ENCODE peak calls at places on chromosomes 11 and 22, in ten cellular contexts. A is NAMALWA; Z is HEK293T; K is NK-92 treated with Interleukin-12 subunit alpha and Interleukin-12 subunit beta, amount 100 ng/mL, for 24 hours; V is spleen; E is myocyte; M is islet precursor cell; W is activated CD4-positive, alpha-beta T cell treated with anti-CD3 and anti-CD28 coated beads, Interleukin-2, amount 10 ng/mL, durations not matched to agents 24 days and 14 days; X is stimulated activated CD4-positive, alpha-beta T cell treated with anti-CD3 and anti-CD28 coated beads, Interleukin-2, amount 100 ng/mL, for 48 hours; O is midbrain. U is an unnamed sample.

GRCh38 chr11:93573184-93573583 is 30.0 kb upstream of the SMCO4 start:
- DNase-seq in A (no peak), Z (no peak), K (peak; percentile 24), V (no peak), E (no peak), M (no peak), W (no peak), X (no peak), O (no peak), U (no peak)

GRCh38 chr22:22464541-22465054 is 43.9 kb downstream of the ZNF280B start:
- DNase-seq in A (no peak), Z (no peak), K (no peak), V (no peak), E (no peak), M (no peak), W (no peak), X (no peak), O (no peak), U (no peak)

GRCh38 chr11:104163100-104164027 is 583 bp downstream of the PDGFD start:
- DNase-seq in A (peak; percentile 61), Z (no peak), K (peak; percentile 13), V (peak; percentile 56), E (no peak), M (peak; percentile 63), W (no peak), X (no peak), O (no peak), U (no peak)

GRCh38 chr11:35413568-35413967 is 5.8 kb downstream of the SLC1A2 start:
- DNase-seq in A (no peak), Z (no peak), K (no peak), V (no peak), E (peak; percentile 14), M (no peak), W (no peak), X (no peak), O (no peak), U (no peak)

GRCh38 chr11:113278481-113278880 is 35.9 kb upstream of the TTC12 start:
- DNase-seq in A (no peak), Z (no peak), K (no peak), V (no peak), E (no peak), M (no peak), W (no peak), X (no peak), O (no peak), U (no peak)

GRCh38 chr11:76313913-76314740 is 66.8 kb downstream of the THAP12 start:
- DNase-seq in A (no peak), Z (no peak), K (no peak), V (no peak), E (no peak), M (peak; percentile 79), W (no peak), X (no peak), O (no peak), U (no peak)

GRCh38 chr22:30675436-30675835 is 7.8 kb upstream of the DUSP18 start:
- DNase-seq in A (no peak), Z (no peak), K (no peak), V (no peak), E (peak; percentile 14), M (no peak), W (no peak), X (no peak), O (no peak), U (no peak)

GRCh38 chr11:99634581-99634980 is 613.8 kb downstream of the CNTN5 start:
- DNase-seq in A (no peak), Z (no peak), K (no peak), V (no peak), E (no peak), M (no peak), W (no peak), X (no peak), O (no peak), U (no peak)

GRCh38 chr11:18046116-18046777 is at the start of gene TPH1:
- DNase-seq in A (no peak), Z (no peak), K (no peak), V (no peak), E (peak; percentile 13), M (peak; percentile 81), W (no peak), X (no peak), O (no peak), U (no peak)

GRCh38 chr11:62592989-62593421 is 1.7 kb upstream of the TUT1 start:
- DNase-seq in A (no peak), Z (no peak), K (no peak), V (no peak), E (no peak), M (no peak), W (peak; percentile 57), X (no peak), O (peak; percentile 63), U (no peak)

GRCh38 chr22:20036535-20037392 is 15.9 kb downstream of the TANGO2 start:
- DNase-seq in A (no peak), Z (no peak), K (no peak), V (no peak), E (no peak), M (no peak), W (no peak), X (no peak), O (no peak), U (no peak)

GRCh38 chr22:20803696-20804324 is 29.9 kb downstream of the SERPIND1 start:
- DNase-seq in A (peak; percentile 27), Z (peak; percentile 67), K (no peak), V (peak; percentile 76), E (peak; percentile 32), M (peak; percentile 81), W (peak; percentile 78), X (peak; percentile 19), O (no peak), U (no peak)

GRCh38 chr11:70857885-70858284 is 394.5 kb downstream of the SHANK2 start:
- DNase-seq in A (no peak), Z (no peak), K (no peak), V (no peak), E (peak; percentile 57), M (no peak), W (no peak), X (no peak), O (no peak), U (no peak)

GRCh38 chr11:121723261-121723741 is 270.5 kb upstream of the SORL1-AS1 start:
- DNase-seq in A (no peak), Z (no peak), K (no peak), V (no peak), E (no peak), M (no peak), W (no peak), X (no peak), O (peak; percentile 66), U (no peak)

GRCh38 chr11:26820739-26821138 is 98.9 kb upstream of the SLC5A12 start:
- DNase-seq in A (no peak), Z (no peak), K (no peak), V (no peak), E (peak; percentile 37), M (no peak), W (no peak), X (no peak), O (no peak), U (no peak)

GRCh38 chr11:94740083-94740974 is 27.8 kb upstream of the AMOTL1 start:
- DNase-seq in A (no peak), Z (peak; percentile 26), K (no peak), V (no peak), E (peak; percentile 28), M (peak; percentile 66), W (peak; percentile 57), X (no peak), O (peak; percentile 30), U (no peak)

GRCh38 chr11:11725438-11725837 is 103.6 kb upstream of the GALNT18 start:
- DNase-seq in A (no peak), Z (no peak), K (no peak), V (no peak), E (no peak), M (no peak), W (no peak), X (no peak), O (no peak), U (no peak)

GRCh38 chr11:85423331-85423730 is 203.8 kb downstream of the DLG2 start:
- DNase-seq in A (no peak), Z (no peak), K (no peak), V (peak; percentile 32), E (peak; percentile 71), M (no peak), W (no peak), X (no peak), O (no peak), U (no peak)

GRCh38 chr11:117279711-117280376 is 11.3 kb upstream of the BACE1-AS start:
- DNase-seq in A (no peak), Z (no peak), K (no peak), V (no peak), E (no peak), M (no peak), W (no peak), X (no peak), O (no peak), U (no peak)

GRCh38 chr11:116808262-116809175 is 14.6 kb downstream of the APOA4 start:
- DNase-seq in A (no peak), Z (no peak), K (no peak), V (no peak), E (no peak), M (no peak), W (no peak), X (no peak), O (no peak), U (no peak)

GRCh38 chr22:19041403-19042074 is 80.7 kb downstream of the DGCR2 start:
- DNase-seq in A (no peak), Z (no peak), K (no peak), V (peak; percentile 67), E (no peak), M (peak; percentile 36), W (no peak), X (no peak), O (no peak), U (no peak)

GRCh38 chr11:121554552-121554951 is 101.8 kb upstream of the SORL1-AS1 start:
- DNase-seq in A (no peak), Z (no peak), K (no peak), V (no peak), E (no peak), M (peak; percentile 7), W (no peak), X (no peak), O (no peak), U (no peak)

GRCh38 chr11:201936-202335 is 5.3 kb downstream of the BET1L start:
- DNase-seq in A (no peak), Z (no peak), K (no peak), V (no peak), E (no peak), M (no peak), W (no peak), X (no peak), O (no peak), U (no peak)

GRCh38 chr11:2816941-2817421 is 68.6 kb downstream of the CDKN1C start:
- DNase-seq in A (no peak), Z (no peak), K (no peak), V (peak; percentile 44), E (peak; percentile 67), M (no peak), W (no peak), X (no peak), O (no peak), U (no peak)

GRCh38 chr11:71563401-71563800 is 2.0 kb upstream of the KRTAP5-10 start:
- DNase-seq in A (peak; percentile 59), Z (peak; percentile 67), K (no peak), V (no peak), E (peak; percentile 78), M (peak; percentile 67), W (peak; percentile 65), X (peak; percentile 16), O (peak; percentile 37), U (no peak)

GRCh38 chr11:66363805-66364535 is 7.6 kb downstream of the SLC29A2 start:
- DNase-seq in A (peak; percentile 58), Z (peak; percentile 85), K (peak; percentile 16), V (peak; percentile 82), E (no peak), M (peak; percentile 84), W (peak; percentile 92), X (peak; percentile 85), O (no peak), U (peak; percentile 68)

GRCh38 chr11:69001301-69002081 is 11.6 kb downstream of the MRGPRF start:
- DNase-seq in A (no peak), Z (no peak), K (no peak), V (peak; percentile 67), E (no peak), M (peak; percentile 44), W (no peak), X (no peak), O (no peak), U (no peak)

U was measured in stimulated activated effector memory CD8-positive, alpha-beta T cell treated with anti-CD3 and anti-CD28 coated beads, Interleukin-12 subunit alpha, Interleukin-12 subunit beta, amount 100 ng/mL, for 72 hours.